ENCODE peak calls at places on chromosomes 16 and 17, in five cellular contexts. E is Right ventricle myocardium superior; F is iris pigment epithelial cell; Q is cardiac fibroblast; C is activated T-cell treated with anti-CD3 and anti-CD28 coated beads, Interleukin-2, amount 50 U/mL, for 4 hours. I is an unnamed sample.

GRCh38 chr17:404703-405102 is 52.1 kb upstream of the RPH3AL start:
- DNase-seq in E (no peak), C (no peak), Q (no peak), F (no peak), I (no peak)

GRCh38 chr17:39400547-39401411 is 647 bp downstream of the FBXL20 start:
- DNase-seq in E (peak), C (no peak), Q (peak), F (peak), I (no peak)

GRCh38 chr16:53743149-53743566 is 39.2 kb downstream of the FTO start:
- DNase-seq in E (no peak), C (peak), F (peak), Q (peak), I (no peak)

GRCh38 chr16:9419161-9419560 is 327.7 kb downstream of the HAPSTR1 start:
- DNase-seq in F (no peak), E (no peak), C (no peak), Q (no peak), I (no peak)

GRCh38 chr17:10836145-10836544 is 1.7 kb downstream of the PIRT start:
- DNase-seq in F (no peak), Q (no peak), E (no peak), C (no peak), I (no peak)

GRCh38 chr16:15988268-15989013 is 39.0 kb downstream of the ABCC1 start:
- DNase-seq in Q (no peak), F (peak), E (no peak), C (no peak), I (no peak)

GRCh38 chr16:80347900-80348299 is 192.9 kb upstream of the DYNLRB2 start:
- DNase-seq in F (no peak), C (no peak), Q (no peak), E (peak), I (peak)

GRCh38 chr16:73265124-73265838 is 217.4 kb upstream of the ZFHX3 start:
- DNase-seq in Q (no peak), C (no peak), E (no peak), F (no peak), I (no peak)

GRCh38 chr17:64202683-64203430 is 60.2 kb downstream of the TEX2 start:
- DNase-seq in C (no peak), E (no peak), Q (peak), F (peak), I (no peak)

GRCh38 chr16:31138621-31139578 is 3.4 kb upstream of the PRSS8 start:
- DNase-seq in Q (peak), E (peak), F (peak), C (no peak), I (peak)

GRCh38 chr16:56426585-56426984 is 1.2 kb upstream of the AMFR start:
- DNase-seq in F (peak), E (no peak), Q (no peak), C (no peak), I (no peak)

GRCh38 chr16:81003610-81004460 is 2.9 kb downstream of the CMC2 start:
- DNase-seq in Q (peak), F (peak), E (no peak), C (no peak), I (no peak)

GRCh38 chr17:16449121-16449570 is 33.8 kb downstream of the TRPV2 start:
- DNase-seq in E (no peak), F (peak), C (no peak), Q (peak), I (no peak)

GRCh38 chr17:17303010-17303846 is at the start of gene NT5M:
- DNase-seq in E (peak), Q (peak), F (peak), C (peak), I (peak)

GRCh38 chr16:89431158-89431584 is 59.2 kb downstream of the ANKRD11 start:
- DNase-seq in Q (peak), F (no peak), E (no peak), C (no peak), I (peak)

GRCh38 chr17:29143894-29144293 is 36.3 kb downstream of the MYO18A start:
- DNase-seq in E (peak), C (no peak), F (no peak), Q (no peak), I (no peak)

I was measured in left ventricle myocardium superior.